ENCODE peak calls at places on chromosomes 4 and X, in ten cellular contexts. I is HTR-8/SVneo; X is activated CD4-positive, alpha-beta T cell treated with anti-CD3 and anti-CD28 coated beads, Interleukin-2, amount 10 ng/mL, durations not matched to agents 24 days and 14 days; O is fibroblast of mammary gland; N is left kidney; P is GM18507; Z is endodermal cell; H is left lung; S is ELF-1; K is caudate nucleus. F is an unnamed sample.
A peak's percentile ranks its signal among the peaks of the same experiment; 100 is the strongest.

GRCh38 chr4:144894525-144894924 is 203.5 kb downstream of the ANAPC10 start:
- DNase-seq in I (no peak), X (no peak), O (peak; percentile 87), N (no peak), P (no peak), Z (no peak), H (peak; percentile 36), S (no peak), K (no peak), F (no peak)

GRCh38 chrX:12439396-12439795 is 301.1 kb downstream of the FRMPD4 start:
- DNase-seq in I (no peak), X (no peak), O (no peak), N (no peak), P (no peak), Z (no peak), H (no peak), S (no peak), K (no peak), F (no peak)

GRCh38 chrX:70172226-70172625 is 5.1 kb upstream of the DGAT2L6 start:
- DNase-seq in I (no peak), X (no peak), O (peak; percentile 66), N (no peak), P (no peak), Z (no peak), H (no peak), S (no peak), K (no peak), F (no peak)

GRCh38 chrX:53682885-53683555 is 3.5 kb downstream of the HUWE1 start:
- DNase-seq in I (peak; percentile 4), X (peak; percentile 82), O (peak; percentile 56), N (peak; percentile 76), P (no peak), Z (peak; percentile 75), H (no peak), S (peak; percentile 71), K (no peak), F (no peak)

GRCh38 chr4:39759569-39759968 is 61.6 kb downstream of the UBE2K start:
- DNase-seq in I (no peak), X (no peak), O (no peak), N (no peak), P (no peak), Z (no peak), H (no peak), S (no peak), K (no peak), F (no peak)

GRCh38 chr4:138938371-138938699 is 77.2 kb upstream of the NOCT start:
- DNase-seq in I (peak; percentile 54), X (no peak), O (peak; percentile 63), N (peak; percentile 74), P (no peak), Z (no peak), H (no peak), S (peak; percentile 28), K (no peak), F (no peak)

GRCh38 chr4:53702334-53703266 is 111.3 kb upstream of the LNX1 start:
- DNase-seq in I (peak; percentile 26), X (peak; percentile 56), O (peak; percentile 84), N (peak; percentile 85), P (no peak), Z (peak; percentile 76), H (peak; percentile 75), S (peak; percentile 88), K (no peak), F (peak; percentile 44)

GRCh38 chr4:89410687-89411086 is 103.1 kb upstream of the GPRIN3 start:
- DNase-seq in I (no peak), X (no peak), O (peak; percentile 39), N (peak; percentile 25), P (no peak), Z (no peak), H (no peak), S (no peak), K (no peak), F (no peak)

GRCh38 chr4:163263601-163264000 is 68.8 kb downstream of the NPY1R start:
- DNase-seq in I (no peak), X (no peak), O (no peak), N (no peak), P (no peak), Z (no peak), H (no peak), S (peak; percentile 4), K (no peak), F (no peak)

GRCh38 chr4:159046683-159047082 is 56.2 kb upstream of the RAPGEF2 start:
- DNase-seq in I (no peak), X (no peak), O (no peak), N (no peak), P (no peak), Z (no peak), H (no peak), S (no peak), K (no peak), F (no peak)

GRCh38 chr4:134756456-134756855 is 554.9 kb upstream of the PABPC4L start:
- DNase-seq in I (no peak), X (no peak), O (no peak), N (no peak), P (no peak), Z (no peak), H (no peak), S (no peak), K (no peak), F (no peak)

F was measured in GM12864.